ENCODE peak calls at places on chromosomes 1 and 21, in four cellular contexts. N is A549, A is body of pancreas, E is GM12878. X is an unnamed sample.

GRCh38 chr1:34266127-34266951 is 89.6 kb downstream of the C1orf94 start:
- DNase-seq in N (no peak), A (no peak), E (no peak), X (no peak)

GRCh38 chr21:29342394-29342957 is 43.8 kb downstream of the BACH1 start:
- DNase-seq in N (peak), A (peak), E (peak), X (peak)

GRCh38 chr1:69410457-69410850 is 157.3 kb upstream of the LRRC7 start:
- DNase-seq in N (no peak), A (no peak), E (no peak), X (no peak)

GRCh38 chr1:94119796-94120590 is 955 bp downstream of the ABCA4 start:
- DNase-seq in N (no peak), A (no peak), E (no peak), X (no peak)

GRCh38 chr1:66298427-66298826 is 235.5 kb upstream of the SGIP1 start:
- DNase-seq in N (no peak), A (no peak), E (no peak), X (no peak)

GRCh38 chr1:64822621-64823020 is 77.7 kb downstream of the RAVER2 start:
- DNase-seq in N (no peak), A (no peak), E (no peak), X (no peak)

GRCh38 chr21:44709426-44710293 is 1.7 kb downstream of the TSPEAR start:
- DNase-seq in N (no peak), A (no peak), E (no peak), X (no peak)

GRCh38 chr21:34242973-34243372 is 120.8 kb upstream of the KCNE2 start:
- DNase-seq in N (no peak), A (no peak), E (no peak), X (no peak)

GRCh38 chr1:165287781-165288180 is 68.7 kb downstream of the LMX1A start:
- DNase-seq in N (no peak), A (no peak), E (no peak), X (no peak)

GRCh38 chr1:115426271-115426771 is 88.3 kb upstream of the NGF start:
- DNase-seq in N (peak), A (peak), E (no peak), X (no peak)

GRCh38 chr1:22517936-22518335 is 45.4 kb upstream of the EPHA8 start:
- DNase-seq in N (no peak), A (no peak), E (no peak), X (no peak)

GRCh38 chr1:3656450-3657095 is 4.3 kb downstream of the TP73 start:
- DNase-seq in N (no peak), A (no peak), E (peak), X (no peak)
- TF ChIP-seq POLR2A in N (no peak), A (no peak), E (no peak), X (no peak)

GRCh38 chr1:8121261-8122159 is 95.4 kb upstream of the ERRFI1 start:
- DNase-seq in N (peak), A (peak), E (no peak), X (peak)
- TF ChIP-seq POLR2A in N (no peak), A (peak), E (no peak), X (peak)

GRCh38 chr21:36859744-36860501 is 106.5 kb downstream of the HLCS start:
- DNase-seq in N (peak), A (peak), E (no peak), X (peak)
- TF ChIP-seq POLR2A in N (peak), A (no peak), E (no peak), X (no peak)

DNA sequence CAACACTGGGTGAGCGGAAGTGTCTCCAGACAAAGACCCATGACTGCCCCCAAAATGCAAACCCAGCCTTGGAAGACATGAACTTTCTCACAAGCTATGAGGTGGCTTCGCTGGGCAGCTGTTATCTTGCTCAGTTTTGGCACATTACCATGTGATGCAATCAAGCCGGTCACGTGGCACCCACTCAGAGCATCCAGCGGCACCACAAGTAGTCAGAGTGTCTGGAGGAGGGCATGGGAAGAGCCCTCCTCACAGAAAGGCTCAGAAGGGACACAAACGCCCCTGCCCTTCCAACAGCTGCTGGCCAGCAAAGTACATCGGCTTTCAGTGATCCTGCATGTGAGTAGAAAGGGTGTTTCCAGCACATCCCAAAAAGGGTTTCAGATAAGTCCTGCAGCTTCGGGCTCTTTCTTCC is 145.5 kb upstream of the IRF2BP2 start:
- DNase-seq in N (no peak), A (peak), E (no peak), X (peak)
- TF ChIP-seq POLR2A in N (no peak), A (no peak), E (no peak), X (no peak)

DNA sequence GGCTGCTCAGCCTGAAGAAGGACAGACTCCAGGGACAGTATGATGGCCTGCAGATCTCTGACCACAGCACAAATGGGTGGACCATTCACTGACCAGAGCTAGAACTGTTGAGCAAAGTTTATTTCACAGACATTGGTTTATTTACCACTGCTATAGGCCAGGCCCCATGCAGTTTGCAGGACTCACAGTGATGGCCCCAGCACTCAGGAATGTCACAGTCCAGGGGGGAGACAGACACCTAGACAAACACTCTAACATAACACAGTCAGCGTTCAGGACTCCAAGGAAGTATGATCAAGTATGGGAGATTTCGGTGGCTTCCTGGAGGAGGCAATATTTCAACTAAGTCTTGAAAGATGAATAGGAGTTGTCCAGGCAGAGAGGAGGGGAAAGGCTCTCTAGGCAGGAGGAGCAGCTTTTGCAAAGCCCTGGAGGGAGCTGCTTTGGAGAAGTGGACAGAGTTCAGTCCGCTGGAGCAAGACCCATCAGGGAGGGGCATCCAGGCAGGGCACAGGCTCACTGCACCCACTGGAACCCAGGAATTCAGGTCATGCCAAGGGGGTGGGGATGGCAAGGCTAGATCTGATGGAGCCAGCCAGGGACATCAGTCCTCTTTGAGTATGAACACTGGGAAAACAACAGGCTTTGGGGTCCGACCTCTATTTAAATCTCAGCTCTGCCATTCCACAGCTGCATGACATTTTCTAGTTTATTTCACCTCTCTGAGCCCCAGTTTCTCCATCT is 454.3 kb downstream of the MATN1 start:
- DNase-seq in N (no peak), A (no peak), E (no peak), X (no peak)
- TF ChIP-seq POLR2A in N (no peak), A (no peak), E (no peak), X (no peak)

DNA sequence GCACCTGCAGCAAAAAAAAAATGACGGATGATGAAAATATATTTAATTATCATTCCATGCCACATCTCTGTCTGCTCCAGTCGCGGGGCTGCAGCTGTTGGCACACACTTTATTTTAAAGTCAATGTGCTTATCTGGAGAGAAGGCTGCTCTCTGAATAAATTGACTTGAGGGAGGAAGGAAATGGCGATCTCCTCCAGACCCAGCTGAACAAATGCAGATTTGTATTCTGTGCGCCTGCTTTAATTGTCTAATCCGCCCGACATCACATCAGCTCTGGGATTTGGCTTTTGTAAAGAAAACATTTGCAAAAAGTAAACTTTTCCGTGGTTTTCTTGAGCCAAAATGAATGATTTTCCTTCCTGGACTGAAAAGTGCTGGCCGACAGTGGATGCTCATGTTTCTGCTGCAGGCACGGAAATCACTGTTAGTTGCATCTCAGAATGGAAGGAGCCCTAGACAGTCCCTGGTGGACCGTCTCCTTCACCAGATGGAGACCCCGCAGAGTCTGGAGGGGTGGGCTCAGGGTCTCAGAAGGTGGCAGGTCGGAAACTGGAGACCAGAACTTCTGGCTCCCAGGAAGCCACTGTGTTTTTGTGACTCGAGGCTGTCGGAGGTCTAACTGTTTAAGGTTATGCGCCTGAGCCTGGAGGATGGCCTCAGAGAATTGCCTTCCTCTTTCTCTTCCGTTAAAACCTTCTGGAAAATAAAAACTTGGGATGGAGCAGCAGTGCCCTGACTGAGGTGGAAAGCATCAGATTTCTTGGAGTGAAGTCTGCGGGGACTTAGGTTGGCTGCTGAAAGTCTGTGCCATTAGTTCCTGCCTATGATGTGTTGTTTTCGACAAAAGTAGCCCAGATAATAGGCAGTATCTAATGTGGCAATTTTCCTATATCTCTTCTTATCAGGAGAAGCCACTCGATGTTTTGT is 150.4 kb downstream of the CAMTA1 start:
- DNase-seq in N (no peak), A (no peak), E (no peak), X (no peak)
- TF ChIP-seq POLR2A in N (no peak), A (no peak), E (no peak), X (no peak)

GRCh38 chr1:26900815-26901511 is 696 bp upstream of the GPATCH3 start:
- DNase-seq in N (no peak), A (no peak), E (no peak), X (no peak)

GRCh38 chr1:26894263-26894662 is 4.2 kb upstream of the GPN2 start:
- DNase-seq in N (no peak), A (no peak), E (no peak), X (no peak)

GRCh38 chr1:26897351-26897750 is 2.9 kb downstream of the GPATCH3 start:
- DNase-seq in N (no peak), A (no peak), E (no peak), X (no peak)

GRCh38 chr1:26900001-26900814 is at the start of gene GPATCH3:
- DNase-seq in N (peak), A (peak), E (peak), X (peak)
- TF ChIP-seq POLR2A in N (peak), A (peak), E (peak), X (peak)

GRCh38 chr1:77759090-77760028 is at the start of gene USP33:
- DNase-seq in N (peak), A (peak), E (no peak), X (peak)
- TF ChIP-seq POLR2A in N (peak), A (peak), E (peak), X (peak)

DNA sequence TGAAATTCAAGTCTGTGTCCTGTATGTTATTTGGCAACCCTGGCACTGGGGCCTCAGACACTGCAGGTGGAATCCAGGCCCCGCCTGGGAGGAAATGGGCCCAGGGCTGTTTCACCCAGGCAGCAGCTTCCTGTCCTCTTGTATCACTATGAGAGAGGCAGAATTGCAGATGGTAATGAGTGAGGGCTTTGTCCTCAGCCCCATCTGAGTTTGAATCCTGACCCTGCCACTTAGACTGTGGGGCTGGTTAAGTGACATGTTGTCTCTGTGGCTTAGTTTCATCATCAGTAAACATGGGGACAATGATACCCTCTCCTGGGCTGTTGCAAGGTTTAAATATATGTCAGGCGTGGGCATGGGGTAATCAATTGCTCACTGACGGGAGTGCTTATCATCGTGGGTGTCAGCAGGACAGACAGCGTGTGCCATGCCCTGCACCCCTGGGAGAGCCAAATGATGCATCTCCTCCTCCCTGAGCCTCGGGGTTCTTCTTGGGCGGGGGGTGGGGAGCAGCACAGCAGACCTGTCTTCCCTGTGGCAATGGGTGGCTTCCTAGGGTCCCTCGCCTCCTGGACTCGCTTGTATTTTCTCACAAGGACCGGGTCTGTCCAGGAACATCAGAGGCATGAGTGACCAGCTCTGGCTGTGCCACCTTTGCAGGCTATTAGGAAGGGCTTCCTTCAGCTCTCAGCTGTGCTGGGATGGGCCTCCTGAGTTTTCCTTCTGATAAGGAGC is 42.1 kb downstream of the ARHGEF10L start:
- DNase-seq in N (no peak), A (no peak), E (no peak), X (no peak)
- TF ChIP-seq POLR2A in N (no peak), A (no peak), E (no peak), X (no peak)

DNA sequence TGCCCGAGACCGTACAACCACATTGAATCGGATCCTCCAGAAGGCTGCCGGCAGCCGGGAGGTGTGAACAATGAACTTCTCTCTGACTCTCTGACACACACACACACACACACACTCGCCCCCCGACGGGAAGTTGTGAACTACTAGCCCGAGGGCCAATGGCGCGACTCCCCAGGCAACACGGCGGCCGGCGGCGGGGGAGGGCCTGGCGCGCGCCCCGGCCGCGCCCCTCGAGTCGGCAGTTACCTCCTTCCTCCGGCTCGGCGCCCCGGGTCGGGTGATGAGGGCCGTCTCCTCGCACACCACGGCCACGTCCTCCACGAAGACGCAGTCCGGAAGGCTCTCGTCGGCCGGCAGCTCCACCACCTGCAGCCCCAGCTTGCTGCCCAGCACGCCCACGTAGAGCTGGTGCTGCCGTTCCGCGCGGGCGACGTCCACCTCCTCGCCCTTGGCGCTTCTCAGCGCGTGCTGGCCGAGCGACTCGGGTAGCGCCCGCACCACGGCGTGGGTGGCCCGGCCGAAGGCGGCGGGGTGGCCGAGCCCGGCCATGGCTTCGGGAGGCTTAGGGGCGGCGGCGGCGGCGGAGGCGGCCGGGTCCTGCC is 361 bp downstream of the DDAH1 start:
- DNase-seq in N (peak), A (peak), E (no peak), X (peak)
- TF ChIP-seq POLR2A in N (peak), A (peak), E (no peak), X (peak)